ENCODE peak calls at places on chromosomes 6 and 20, in five cellular contexts. K is Peyer's patch, S is AG09309, V is RCC 7860, J is coronary artery. Q is an unnamed sample.

GRCh38 chr6:39366875-39367618 is 44.5 kb upstream of the KCNK16 start:
- DNase-seq in S (no peak), J (no peak), V (no peak), K (no peak), Q (no peak)

GRCh38 chr6:33549196-33549595 is 30.9 kb downstream of the BAK1 start:
- DNase-seq in K (no peak), J (no peak), V (no peak), S (no peak), Q (no peak)

GRCh38 chr6:165678904-165679303 is 15.9 kb upstream of the PDE10A start:
- DNase-seq in K (no peak), J (no peak), S (no peak), V (no peak), Q (no peak)

GRCh38 chr20:8242827-8243764 is 111.0 kb downstream of the PLCB1 start:
- DNase-seq in J (no peak), K (no peak), S (no peak), V (no peak), Q (no peak)

GRCh38 chr20:34951252-34951651 is 4.4 kb downstream of the GSS start:
- DNase-seq in V (no peak), S (no peak), J (no peak), K (no peak), Q (no peak)

GRCh38 chr6:10276106-10276505 is 138.8 kb downstream of the TFAP2A start:
- DNase-seq in S (no peak), V (peak; percentile 29), J (no peak), K (no peak), Q (no peak)

GRCh38 chr20:51163996-51164600 is 141.2 kb upstream of the KCNG1 start:
- DNase-seq in K (no peak), S (no peak), J (no peak), V (no peak), Q (no peak)

GRCh38 chr6:85592044-85592443 is 1.6 kb downstream of the SNX14 start:
- DNase-seq in S (no peak), J (no peak), K (no peak), V (no peak), Q (no peak)

GRCh38 chr6:138986578-138986977 is 1.5 kb downstream of the REPS1 start:
- DNase-seq in J (no peak), K (no peak), S (no peak), V (peak; percentile 36), Q (no peak)

GRCh38 chr6:4649728-4650127 is 126.5 kb upstream of the CDYL start:
- DNase-seq in K (no peak), S (no peak), J (no peak), V (no peak), Q (no peak)

GRCh38 chr6:56357616-56358373 is 110.4 kb upstream of the COL21A1 start:
- DNase-seq in V (peak; percentile 59), K (no peak), J (no peak), S (no peak), Q (no peak)

GRCh38 chr6:22250486-22250885 is 46.4 kb downstream of the PRL start:
- DNase-seq in J (no peak), S (no peak), K (no peak), V (peak; percentile 52), Q (no peak)

GRCh38 chr6:148443798-148444560 is 101.3 kb downstream of the SASH1 start:
- DNase-seq in V (no peak), K (no peak), J (no peak), S (no peak), Q (no peak)

GRCh38 chr20:32168184-32168910 is 39.2 kb downstream of the PLAGL2 start:
- DNase-seq in S (no peak), J (peak; percentile 22), K (peak; percentile 5), V (no peak), Q (no peak)

GRCh38 chr6:13548500-13549210 is 25.7 kb upstream of the SIRT5 start:
- DNase-seq in V (no peak), S (no peak), J (no peak), K (no peak), Q (no peak)

GRCh38 chr6:110367001-110367400 is 8.9 kb upstream of the METTL24 start:
- DNase-seq in J (no peak), V (no peak), K (no peak), S (no peak), Q (no peak)

GRCh38 chr6:166757226-166758135 is 130.4 kb upstream of the RPS6KA2 start:
- DNase-seq in S (no peak), K (peak; percentile 46), J (no peak), V (no peak), Q (peak; percentile 28)

GRCh38 chr6:161080263-161080970 is 88.8 kb downstream of the MAP3K4 start:
- DNase-seq in K (no peak), S (no peak), J (no peak), V (no peak), Q (no peak)

GRCh38 chr20:38226553-38226952 is 34.0 kb downstream of the KIAA1755 start:
- DNase-seq in J (no peak), K (no peak), S (no peak), V (no peak), Q (no peak)

GRCh38 chr6:137218473-137218916 is 690 bp downstream of the IFNGR1 start:
- DNase-seq in K (no peak), J (peak; percentile 84), S (no peak), V (peak; percentile 48), Q (no peak)

GRCh38 chr6:33621396-33622388 is 570 bp downstream of the ITPR3 start:
- DNase-seq in S (no peak), V (peak; percentile 18), J (no peak), K (peak; percentile 72), Q (no peak)

GRCh38 chr6:106564476-106564875 is 64.8 kb downstream of the RTN4IP1 start:
- DNase-seq in V (no peak), S (no peak), K (no peak), J (no peak), Q (no peak)

GRCh38 chr6:44221291-44221960 is 2.0 kb upstream of the SLC29A1 start:
- DNase-seq in K (peak; percentile 93), J (peak; percentile 97), V (peak; percentile 63), S (no peak), Q (no peak)

GRCh38 chr20:44734938-44735337 is 10.7 kb upstream of the KCNK15 start:
- DNase-seq in J (no peak), K (no peak), V (peak; percentile 35), S (no peak), Q (no peak)